ENCODE peak calls at places on chromosome 11, in nine cellular contexts. One of them, this sample, is unnamed.
A peak's percentile ranks its signal among the peaks of the same experiment; 100 is the strongest.

GRCh38 chr11:43119275-43119970 is 192.4 kb upstream of the API5 start:
- DNase-seq in sigmoid colon: no peak
- DNase-seq in K562: no peak
- DNase-seq in HepG2: no peak
- DNase-seq in tibial nerve: no peak
- DNase-seq in stomach: no peak
- DNase-seq in suprapubic skin: no peak
- DNase-seq in A549: no peak
- DNase-seq in SK-N-SH: no peak
- DNase-seq in this sample: no peak

GRCh38 chr11:128868851-128869671 is 2.0 kb upstream of the KCNJ1 start:
- DNase-seq in sigmoid colon: no peak
- DNase-seq in K562: no peak
- DNase-seq in HepG2: no peak
- DNase-seq in tibial nerve: no peak
- DNase-seq in stomach: no peak
- DNase-seq in suprapubic skin: no peak
- DNase-seq in A549: no peak
- DNase-seq in SK-N-SH: no peak
- DNase-seq in this sample: no peak

GRCh38 chr11:69280994-69281393 is 13.0 kb upstream of the MYEOV start:
- DNase-seq in sigmoid colon: no peak
- DNase-seq in K562: no peak
- DNase-seq in HepG2: no peak
- DNase-seq in tibial nerve: peak; percentile 21
- DNase-seq in stomach: peak; percentile 52
- DNase-seq in suprapubic skin: peak; percentile 71
- DNase-seq in A549: peak; percentile 64
- DNase-seq in SK-N-SH: no peak
- DNase-seq in this sample: no peak

GRCh38 chr11:62671604-62672528 is at the start of the genes LBHD1 and UQCC3:
- DNase-seq in sigmoid colon: peak; percentile 91
- DNase-seq in K562: peak; percentile 85
- DNase-seq in HepG2: peak; percentile 79
- DNase-seq in tibial nerve: peak; percentile 71
- DNase-seq in stomach: peak; percentile 81
- DNase-seq in suprapubic skin: peak; percentile 85
- DNase-seq in A549: peak; percentile 86
- DNase-seq in SK-N-SH: peak; percentile 88
- DNase-seq in this sample: peak; percentile 80

GRCh38 chr11:94974178-94974577 is 669 bp downstream of the KDM4D start:
- DNase-seq in sigmoid colon: no peak
- DNase-seq in K562: no peak
- DNase-seq in HepG2: no peak
- DNase-seq in tibial nerve: no peak
- DNase-seq in stomach: no peak
- DNase-seq in suprapubic skin: no peak
- DNase-seq in A549: no peak
- DNase-seq in SK-N-SH: no peak
- DNase-seq in this sample: no peak

GRCh38 chr11:93529707-93530467 is 13.3 kb downstream of the SMCO4 start:
- DNase-seq in sigmoid colon: no peak
- DNase-seq in K562: no peak
- DNase-seq in HepG2: peak; percentile 74
- DNase-seq in tibial nerve: no peak
- DNase-seq in stomach: no peak
- DNase-seq in suprapubic skin: no peak
- DNase-seq in A549: no peak
- DNase-seq in SK-N-SH: no peak
- DNase-seq in this sample: peak; percentile 28

GRCh38 chr11:103987631-103988594 is 48.5 kb upstream of the DDI1 start:
- DNase-seq in sigmoid colon: no peak
- DNase-seq in K562: no peak
- DNase-seq in HepG2: no peak
- DNase-seq in tibial nerve: no peak
- DNase-seq in stomach: no peak
- DNase-seq in suprapubic skin: no peak
- DNase-seq in A549: no peak
- DNase-seq in SK-N-SH: no peak
- DNase-seq in this sample: no peak

GRCh38 chr11:4072668-4073285 is 21.8 kb upstream of the RRM1 start:
- DNase-seq in sigmoid colon: peak; percentile 83
- DNase-seq in K562: peak; percentile 69
- DNase-seq in HepG2: peak; percentile 72
- DNase-seq in tibial nerve: peak; percentile 83
- DNase-seq in stomach: peak; percentile 58
- DNase-seq in suprapubic skin: no peak
- DNase-seq in A549: peak; percentile 67
- DNase-seq in SK-N-SH: peak; percentile 70
- DNase-seq in this sample: peak; percentile 46

GRCh38 chr11:69298778-69299461 is 5.0 kb downstream of the MYEOV start:
- DNase-seq in sigmoid colon: no peak
- DNase-seq in K562: no peak
- DNase-seq in HepG2: no peak
- DNase-seq in tibial nerve: no peak
- DNase-seq in stomach: no peak
- DNase-seq in suprapubic skin: no peak
- DNase-seq in A549: no peak
- DNase-seq in SK-N-SH: no peak
- DNase-seq in this sample: no peak

GRCh38 chr11:120108154-120108784 is 29.6 kb downstream of the TRIM29 start:
- DNase-seq in sigmoid colon: peak; percentile 77
- DNase-seq in K562: peak; percentile 90
- DNase-seq in HepG2: peak; percentile 14
- DNase-seq in tibial nerve: peak; percentile 76
- DNase-seq in stomach: peak; percentile 80
- DNase-seq in suprapubic skin: no peak
- DNase-seq in A549: peak; percentile 84
- DNase-seq in SK-N-SH: peak; percentile 95
- DNase-seq in this sample: peak; percentile 79

GRCh38 chr11:84264066-84264465 is 977.9 kb upstream of the CCDC90B start:
- DNase-seq in sigmoid colon: no peak
- DNase-seq in K562: no peak
- DNase-seq in HepG2: no peak
- DNase-seq in tibial nerve: no peak
- DNase-seq in stomach: no peak
- DNase-seq in suprapubic skin: no peak
- DNase-seq in A549: no peak
- DNase-seq in SK-N-SH: no peak
- DNase-seq in this sample: no peak

GRCh38 chr11:116582621-116583020 is 190.2 kb downstream of the BUD13 start:
- DNase-seq in sigmoid colon: no peak
- DNase-seq in K562: no peak
- DNase-seq in HepG2: no peak
- DNase-seq in tibial nerve: no peak
- DNase-seq in stomach: no peak
- DNase-seq in suprapubic skin: no peak
- DNase-seq in A549: no peak
- DNase-seq in SK-N-SH: peak; percentile 60
- DNase-seq in this sample: no peak

GRCh38 chr11:75644370-75644769 is 24.5 kb downstream of the MAP6 start:
- DNase-seq in sigmoid colon: no peak
- DNase-seq in K562: no peak
- DNase-seq in HepG2: no peak
- DNase-seq in tibial nerve: no peak
- DNase-seq in stomach: no peak
- DNase-seq in suprapubic skin: no peak
- DNase-seq in A549: no peak
- DNase-seq in SK-N-SH: no peak
- DNase-seq in this sample: no peak

GRCh38 chr11:272195-272930 is 5.8 kb upstream of the NLRP6 start:
- DNase-seq in sigmoid colon: no peak
- DNase-seq in K562: no peak
- DNase-seq in HepG2: no peak
- DNase-seq in tibial nerve: no peak
- DNase-seq in stomach: no peak
- DNase-seq in suprapubic skin: no peak
- DNase-seq in A549: no peak
- DNase-seq in SK-N-SH: no peak
- DNase-seq in this sample: no peak

GRCh38 chr11:2273311-2273710 is 2.9 kb upstream of the ASCL2 start:
- DNase-seq in sigmoid colon: peak; percentile 25
- DNase-seq in K562: no peak
- DNase-seq in HepG2: no peak
- DNase-seq in tibial nerve: no peak
- DNase-seq in stomach: no peak
- DNase-seq in suprapubic skin: no peak
- DNase-seq in A549: no peak
- DNase-seq in SK-N-SH: no peak
- DNase-seq in this sample: peak; percentile 4

GRCh38 chr11:61974766-61975631 is 7.6 kb upstream of the FTH1 start:
- DNase-seq in sigmoid colon: no peak
- DNase-seq in K562: no peak
- DNase-seq in HepG2: peak; percentile 81
- DNase-seq in tibial nerve: no peak
- DNase-seq in stomach: peak; percentile 80
- DNase-seq in suprapubic skin: no peak
- DNase-seq in A549: no peak
- DNase-seq in SK-N-SH: no peak
- DNase-seq in this sample: no peak

GRCh38 chr11:46736615-46737014 is 17.6 kb downstream of the F2 start:
- DNase-seq in sigmoid colon: no peak
- DNase-seq in K562: no peak
- DNase-seq in HepG2: no peak
- DNase-seq in tibial nerve: no peak
- DNase-seq in stomach: no peak
- DNase-seq in suprapubic skin: no peak
- DNase-seq in A549: no peak
- DNase-seq in SK-N-SH: no peak
- DNase-seq in this sample: no peak
- TF ChIP-seq EP300 in sigmoid colon: no peak
- TF ChIP-seq EP300 in K562: no peak
- TF ChIP-seq EP300 in HepG2: no peak
- TF ChIP-seq EP300 in tibial nerve: no peak
- TF ChIP-seq EP300 in stomach: no peak
- TF ChIP-seq EP300 in suprapubic skin: no peak
- TF ChIP-seq EP300 in A549: no peak
- TF ChIP-seq EP300 in SK-N-SH: no peak
- TF ChIP-seq EP300 in this sample: no peak

DNA sequence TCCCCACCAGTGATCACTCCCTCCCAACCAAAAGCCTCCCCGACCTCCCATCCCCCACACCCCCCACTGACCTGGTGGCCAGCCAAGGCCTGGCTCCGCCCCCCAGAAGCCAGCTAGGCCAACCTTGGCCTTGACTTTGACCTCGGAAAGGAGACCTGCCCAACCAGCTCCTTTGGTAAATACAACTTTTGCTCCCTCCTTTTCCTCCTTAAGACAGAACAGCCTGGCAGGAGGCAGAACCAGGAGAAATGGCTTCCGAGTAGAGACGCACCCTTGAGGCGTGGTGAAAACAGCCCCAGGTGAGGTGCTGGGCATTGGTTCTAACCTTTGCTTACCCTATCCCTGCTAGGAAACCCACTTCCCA is 27.0 kb downstream of the PLEKHA7 start:
- DNase-seq in sigmoid colon: no peak
- DNase-seq in K562: peak; percentile 63
- DNase-seq in HepG2: no peak
- DNase-seq in tibial nerve: no peak
- DNase-seq in stomach: peak; percentile 84
- DNase-seq in suprapubic skin: no peak
- DNase-seq in A549: no peak
- DNase-seq in SK-N-SH: no peak
- DNase-seq in this sample: peak; percentile 83
- TF ChIP-seq EP300 in sigmoid colon: no peak
- TF ChIP-seq EP300 in K562: no peak
- TF ChIP-seq EP300 in HepG2: no peak
- TF ChIP-seq EP300 in tibial nerve: no peak
- TF ChIP-seq EP300 in stomach: no peak
- TF ChIP-seq EP300 in suprapubic skin: no peak
- TF ChIP-seq EP300 in A549: no peak
- TF ChIP-seq EP300 in SK-N-SH: no peak
- TF ChIP-seq EP300 in this sample: no peak

GRCh38 chr11:18633256-18634139 is 644 bp downstream of the SPTY2D1 start:
- DNase-seq in sigmoid colon: peak; percentile 68
- DNase-seq in K562: no peak
- DNase-seq in HepG2: no peak
- DNase-seq in tibial nerve: no peak
- DNase-seq in stomach: no peak
- DNase-seq in suprapubic skin: peak; percentile 67
- DNase-seq in A549: no peak
- DNase-seq in SK-N-SH: peak; percentile 54
- DNase-seq in this sample: no peak
- TF ChIP-seq EP300 in sigmoid colon: no peak
- TF ChIP-seq EP300 in K562: no peak
- TF ChIP-seq EP300 in HepG2: no peak
- TF ChIP-seq EP300 in tibial nerve: no peak
- TF ChIP-seq EP300 in stomach: no peak
- TF ChIP-seq EP300 in suprapubic skin: no peak
- TF ChIP-seq EP300 in A549: no peak
- TF ChIP-seq EP300 in SK-N-SH: no peak
- TF ChIP-seq EP300 in this sample: no peak

GRCh38 chr11:100639140-100639539 is 47.9 kb upstream of the ARHGAP42 start:
- DNase-seq in sigmoid colon: no peak
- DNase-seq in K562: no peak
- DNase-seq in HepG2: no peak
- DNase-seq in tibial nerve: no peak
- DNase-seq in stomach: peak; percentile 31
- DNase-seq in suprapubic skin: no peak
- DNase-seq in A549: no peak
- DNase-seq in SK-N-SH: no peak
- DNase-seq in this sample: no peak

GRCh38 chr11:100640071-100640470 is 47.0 kb upstream of the ARHGAP42 start:
- DNase-seq in sigmoid colon: no peak
- DNase-seq in K562: no peak
- DNase-seq in HepG2: no peak
- DNase-seq in tibial nerve: no peak
- DNase-seq in stomach: no peak
- DNase-seq in suprapubic skin: no peak
- DNase-seq in A549: no peak
- DNase-seq in SK-N-SH: no peak
- DNase-seq in this sample: no peak

GRCh38 chr11:100638648-100639047 is 48.4 kb upstream of the ARHGAP42 start:
- DNase-seq in sigmoid colon: no peak
- DNase-seq in K562: no peak
- DNase-seq in HepG2: no peak
- DNase-seq in tibial nerve: no peak
- DNase-seq in stomach: no peak
- DNase-seq in suprapubic skin: no peak
- DNase-seq in A549: no peak
- DNase-seq in SK-N-SH: no peak
- DNase-seq in this sample: no peak

GRCh38 chr11:100637706-100638105 is 49.4 kb upstream of the ARHGAP42 start:
- DNase-seq in sigmoid colon: no peak
- DNase-seq in K562: no peak
- DNase-seq in HepG2: no peak
- DNase-seq in tibial nerve: no peak
- DNase-seq in stomach: no peak
- DNase-seq in suprapubic skin: no peak
- DNase-seq in A549: no peak
- DNase-seq in SK-N-SH: no peak
- DNase-seq in this sample: no peak

DNA sequence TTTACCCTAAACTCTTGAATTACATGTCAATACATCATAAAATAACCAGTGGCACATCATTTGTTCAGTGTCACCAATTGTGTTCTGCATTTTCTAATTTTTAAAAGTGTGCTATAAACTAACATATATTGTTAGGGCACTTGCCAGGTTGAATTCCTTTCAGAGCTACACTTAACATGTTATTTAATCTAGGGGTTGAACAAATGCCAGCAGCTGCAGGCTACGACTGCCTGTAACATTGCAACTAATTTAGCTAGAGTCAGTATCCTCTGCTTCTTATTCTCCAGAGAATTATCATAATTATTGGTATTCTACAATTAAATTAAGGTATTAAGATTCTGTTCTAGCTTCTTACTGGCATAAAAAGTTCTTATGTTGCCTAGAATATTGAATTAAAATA is 46.4 kb upstream of the ARHGAP42 start:
- DNase-seq in sigmoid colon: no peak
- DNase-seq in K562: no peak
- DNase-seq in HepG2: no peak
- DNase-seq in tibial nerve: no peak
- DNase-seq in stomach: no peak
- DNase-seq in suprapubic skin: no peak
- DNase-seq in A549: no peak
- DNase-seq in SK-N-SH: no peak
- DNase-seq in this sample: no peak
- TF ChIP-seq EP300 in sigmoid colon: no peak
- TF ChIP-seq EP300 in K562: no peak
- TF ChIP-seq EP300 in HepG2: no peak
- TF ChIP-seq EP300 in tibial nerve: no peak
- TF ChIP-seq EP300 in stomach: no peak
- TF ChIP-seq EP300 in suprapubic skin: no peak
- TF ChIP-seq EP300 in A549: no peak
- TF ChIP-seq EP300 in SK-N-SH: no peak
- TF ChIP-seq EP300 in this sample: no peak